ENCODE peak calls at places on chromosome 19, in five cellular contexts. E is colonic mucosa; K is Peyer's patch; N is CD8-positive, alpha-beta memory T cell; Y is endothelial cell of umbilical vein. Z is an unnamed sample.

GRCh38 chr19:16897572-16898056 is 8.8 kb downstream of the F2RL3 start:
- DNase-seq in E (no peak), K (peak; percentile 68), N (no peak), Y (no peak), Z (no peak)

GRCh38 chr19:53809518-53810186 is 14.5 kb downstream of the NLRP12 start:
- DNase-seq in E (no peak), K (no peak), N (no peak), Y (peak; percentile 60), Z (no peak)

GRCh38 chr19:41016488-41017071 is 25.5 kb downstream of the CYP2B6 start:
- DNase-seq in E (no peak), K (no peak), N (no peak), Y (no peak), Z (no peak)

GRCh38 chr19:17049711-17050280 is 23.2 kb upstream of the CPAMD8 start:
- DNase-seq in E (peak; percentile 47), K (no peak), N (no peak), Y (peak; percentile 21), Z (no peak)

GRCh38 chr19:3691372-3691716 is 8.9 kb downstream of the PIP5K1C start:
- DNase-seq in E (no peak), K (no peak), N (no peak), Y (no peak), Z (no peak)

GRCh38 chr19:30008169-30008568 is 66.1 kb downstream of the URI1 start:
- DNase-seq in E (no peak), K (no peak), N (no peak), Y (no peak), Z (no peak)

GRCh38 chr19:56667311-56667870 is 4.2 kb downstream of the ZNF835 start:
- DNase-seq in E (no peak), K (no peak), N (no peak), Y (no peak), Z (no peak)

GRCh38 chr19:45590300-45591003 is 5.8 kb upstream of the OPA3 start:
- DNase-seq in E (no peak), K (no peak), N (no peak), Y (no peak), Z (no peak)

GRCh38 chr19:20351244-20351643 is 184.2 kb downstream of the ZNF486 start:
- DNase-seq in E (no peak), K (no peak), N (no peak), Y (no peak), Z (no peak)

GRCh38 chr19:54373781-54374266 is 9.1 kb upstream of the LAIR1 start:
- DNase-seq in E (no peak), K (no peak), N (no peak), Y (no peak), Z (no peak)

GRCh38 chr19:50300814-50301606 is 28.2 kb downstream of the KCNC3 start:
- DNase-seq in E (no peak), K (no peak), N (no peak), Y (peak; percentile 91), Z (no peak)

GRCh38 chr19:13764101-13764807 is at the start of gene MRI1:
- DNase-seq in E (peak; percentile 83), K (peak; percentile 90), N (peak; percentile 51), Y (peak; percentile 70), Z (peak; percentile 46)

GRCh38 chr19:3499738-3500428 is 591 bp downstream of the DOHH start:
- DNase-seq in E (no peak), K (no peak), N (no peak), Y (no peak), Z (no peak)

GRCh38 chr19:33465834-33466233 is 55.8 kb downstream of the PEPD start:
- DNase-seq in E (no peak), K (no peak), N (no peak), Y (no peak), Z (no peak)

GRCh38 chr19:21202865-21203494 is 61.1 kb downstream of the ZNF431 start:
- DNase-seq in E (no peak), K (no peak), N (no peak), Y (peak; percentile 15), Z (peak; percentile 9)

GRCh38 chr19:45097776-45098520 is 5.0 kb downstream of the PPP1R37 start:
- DNase-seq in E (peak; percentile 48), K (peak; percentile 82), N (no peak), Y (peak; percentile 73), Z (no peak)

GRCh38 chr19:33863436-33863835 is 66.8 kb downstream of the KCTD15 start:
- DNase-seq in E (no peak), K (no peak), N (no peak), Y (no peak), Z (no peak)

GRCh38 chr19:41310031-41310831 is at the start of gene CCDC97:
- DNase-seq in E (peak; percentile 88), K (peak; percentile 94), N (peak; percentile 81), Y (peak; percentile 91), Z (peak; percentile 81)

GRCh38 chr19:50328257-50329145 is 676 bp downstream of the KCNC3 start:
- DNase-seq in E (no peak), K (no peak), N (no peak), Y (peak; percentile 7), Z (no peak)

GRCh38 chr19:34364830-34365462 is at the start of gene GPI:
- DNase-seq in E (peak; percentile 76), K (peak; percentile 85), N (peak; percentile 57), Y (peak; percentile 28), Z (peak; percentile 38)

GRCh38 chr19:17058236-17058635 is 17.0 kb downstream of the HAUS8 start:
- DNase-seq in E (no peak), K (no peak), N (no peak), Y (no peak), Z (no peak)

GRCh38 chr19:33050110-33050509 is 14.6 kb downstream of the RHPN2 start:
- DNase-seq in E (no peak), K (no peak), N (no peak), Y (no peak), Z (no peak)

GRCh38 chr19:13029893-13030292 is 34.6 kb downstream of the NFIX start:
- DNase-seq in E (no peak), K (peak; percentile 70), N (no peak), Y (peak; percentile 16), Z (no peak)

GRCh38 chr19:10074153-10074552 is 12.0 kb upstream of the SHFL start:
- DNase-seq in E (peak; percentile 28), K (peak; percentile 62), N (peak; percentile 15), Y (peak; percentile 25), Z (peak; percentile 23)

GRCh38 chr19:50821622-50822021 is 2.0 kb downstream of the KLK1 start:
- DNase-seq in E (no peak), K (no peak), N (no peak), Y (no peak), Z (no peak)

GRCh38 chr19:45059258-45059965 is 16.9 kb downstream of the ZNF296 start:
- DNase-seq in E (peak; percentile 89), K (peak; percentile 93), N (peak; percentile 79), Y (peak; percentile 75), Z (peak; percentile 77)

GRCh38 chr19:6854758-6855157 is 32.6 kb upstream of the ADGRE1 start:
- DNase-seq in E (no peak), K (no peak), N (no peak), Y (no peak), Z (no peak)

DNA sequence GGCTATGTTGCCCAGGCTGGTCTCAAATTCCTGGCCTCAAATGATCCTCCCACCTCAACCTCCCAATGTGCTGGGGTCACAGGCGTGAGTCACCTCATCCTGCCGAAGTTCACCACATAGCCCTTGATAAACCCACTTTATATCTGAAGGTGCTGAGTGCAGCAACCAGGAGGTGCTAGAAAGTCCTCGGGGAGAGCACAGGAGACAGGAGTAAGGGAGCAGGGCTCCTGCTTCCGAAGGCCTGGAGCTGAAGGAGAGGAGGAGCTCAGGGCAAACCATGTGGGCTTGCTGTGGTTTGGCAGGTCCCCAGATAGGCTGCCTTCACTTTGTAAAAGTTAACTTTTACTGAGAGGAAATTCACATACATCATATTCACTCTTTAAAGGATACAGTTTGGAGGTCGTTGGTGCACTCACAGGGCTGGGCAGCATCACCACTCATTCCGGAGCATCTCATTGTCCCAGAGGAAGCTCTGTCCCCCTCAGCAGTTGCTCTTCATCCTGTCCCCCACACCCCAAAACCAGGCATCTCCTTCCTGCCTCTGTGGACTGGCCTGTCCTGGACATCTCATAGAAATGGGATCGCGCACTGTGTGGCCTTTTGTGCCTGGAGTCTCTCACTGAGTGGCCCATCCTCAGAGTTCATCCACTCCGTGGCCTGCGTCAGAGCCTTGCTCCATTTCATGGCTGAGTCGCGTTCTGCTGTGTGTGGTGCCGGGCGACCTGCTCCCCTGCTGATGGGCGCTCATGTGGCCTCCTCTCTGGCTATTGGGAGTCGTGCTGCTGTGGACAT is 49.5 kb downstream of the KDM4B start:
- DNase-seq in E (no peak), K (no peak), N (no peak), Y (no peak), Z (no peak)
- H3K4me3 ChIP-seq in E (no peak overlapping the region), K (no peak overlapping the region), N (no peak overlapping the region), Y (no peak overlapping the region), Z (no peak overlapping the region)

DNA sequence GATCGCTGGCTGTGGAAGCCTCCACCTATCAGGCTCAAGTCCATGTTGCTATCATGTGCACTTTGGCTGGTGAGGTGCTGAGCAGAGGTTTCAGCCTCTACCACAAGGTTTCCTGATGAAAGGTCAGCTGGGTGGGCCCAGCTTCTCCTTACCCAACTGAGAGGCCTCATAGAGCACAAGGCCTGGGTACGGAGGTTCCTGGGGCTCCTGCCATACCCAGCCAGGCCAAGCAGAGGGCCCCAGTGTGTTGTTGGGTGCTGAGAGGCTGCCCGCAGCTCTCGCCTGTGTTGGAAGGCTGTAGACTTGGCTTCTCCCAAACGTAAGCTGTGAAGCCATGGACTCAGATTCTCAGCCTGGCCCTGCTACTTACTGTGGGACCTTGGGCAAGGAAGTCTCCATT is 28.2 kb downstream of the ACTN4 start:
- DNase-seq in E (no peak), K (peak; percentile 87), N (no peak), Y (no peak), Z (no peak)
- H3K4me1 ChIP-seq in E (peaks cover 22% of the 10 kb centered on the region), K (peaks cover 89% of the 10 kb centered on the region), N (peaks cover 68% of the 10 kb centered on the region), Y (peaks cover 55% of the 10 kb centered on the region), Z (peaks cover 48% of the 10 kb centered on the region)

GRCh38 chr19:39430675-39431593 is 4.8 kb downstream of the RPS16 start:
- DNase-seq in E (peak; percentile 20), K (peak; percentile 75), N (peak; percentile 53), Y (peak; percentile 99), Z (peak; percentile 76)

GRCh38 chr19:39435499-39436349 is at the start of gene RPS16:
- DNase-seq in E (peak; percentile 98), K (peak; percentile 99), N (peak; percentile 99), Y (peak; percentile 98), Z (peak; percentile 99)

GRCh38 chr19:39434123-39435076 is 1.3 kb downstream of the RPS16 start:
- DNase-seq in E (no peak), K (no peak), N (no peak), Y (no peak), Z (no peak)

GRCh38 chr19:39432677-39433025 is 3.1 kb downstream of the RPS16 start:
- DNase-seq in E (no peak), K (no peak), N (no peak), Y (no peak), Z (no peak)

GRCh38 chr19:39433480-39434079 is 2.2 kb downstream of the RPS16 start:
- DNase-seq in E (no peak), K (peak; percentile 43), N (no peak), Y (no peak), Z (no peak)
- H3K4me3 ChIP-seq in E (no peak overlapping the region), K (no peak overlapping the region), N (no peak overlapping the region), Y (no peak overlapping the region), Z (no peak overlapping the region)

DNA sequence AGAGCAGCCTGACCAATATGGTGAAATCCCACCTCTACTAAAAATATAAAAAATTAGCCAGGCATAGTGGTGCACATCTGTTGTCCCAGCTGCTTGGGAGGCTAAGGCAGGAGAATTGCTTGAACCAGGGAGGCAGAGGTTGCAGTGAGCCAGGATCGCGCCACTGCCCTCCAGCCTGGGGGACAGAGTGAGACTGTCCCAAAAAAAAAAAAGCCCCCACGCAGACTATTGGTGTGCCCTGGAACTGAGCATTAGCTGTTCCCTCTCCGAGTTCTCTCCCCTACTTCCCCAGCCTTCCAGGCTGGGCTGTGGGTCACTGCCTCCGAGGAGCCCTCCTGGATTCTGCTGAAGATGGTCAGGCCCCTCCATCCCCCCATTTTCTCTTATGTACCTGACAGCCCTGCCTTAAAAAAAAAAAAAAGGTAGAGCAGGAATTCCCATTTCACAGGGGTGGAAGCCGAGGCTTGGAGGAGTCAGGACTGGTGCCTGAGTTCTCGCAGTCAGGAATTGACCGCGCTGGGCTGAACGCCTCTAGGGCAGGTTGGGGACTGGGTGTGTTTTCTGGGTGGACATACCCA is 1.9 kb downstream of the ADAT3 start:
- DNase-seq in E (no peak), K (no peak), N (no peak), Y (no peak), Z (no peak)
- H3K4me1 ChIP-seq in E (peaks cover 9% of the 10 kb centered on the region), K (peaks cover 56% of the 10 kb centered on the region), N (peaks cover 15% of the 10 kb centered on the region), Y (no peaks in the 10 kb centered on the region), Z (peaks cover 6% of the 10 kb centered on the region)